ENCODE peak calls at places on chromosomes 3 and 15, in four cellular contexts. T is trophoblast cell, W is IMR-90, I is neuronal stem cell. H is an unnamed sample.

GRCh38 chr15:56923174-56923579 is 4.7 kb downstream of the TCF12 start:
- DNase-seq in W (no peak), I (no peak), T (no peak), H (no peak)

GRCh38 chr3:110576962-110577361 is 494.7 kb upstream of the NECTIN3 start:
- DNase-seq in T (no peak), W (peak; percentile 92), I (peak; percentile 49), H (peak; percentile 95)

GRCh38 chr3:169929830-169930519 is 18.6 kb downstream of the SAMD7 start:
- DNase-seq in I (no peak), W (no peak), T (no peak), H (peak; percentile 8)

GRCh38 chr15:83977992-83978391 is 257.6 kb upstream of the GOLGA6L4 start:
- DNase-seq in T (no peak), W (no peak), I (no peak), H (no peak)

GRCh38 chr3:5891721-5892120 is 704.2 kb downstream of the EDEM1 start:
- DNase-seq in I (no peak), W (no peak), T (peak; percentile 73), H (peak; percentile 50)

GRCh38 chr15:73052679-73053397 is 575 bp downstream of the NEO1 start:
- DNase-seq in W (peak; percentile 38), I (peak; percentile 77), T (no peak), H (peak; percentile 89)

GRCh38 chr3:133461291-133461690 is 61.4 kb downstream of the BFSP2 start:
- DNase-seq in W (no peak), I (no peak), T (no peak), H (no peak)

GRCh38 chr15:63402498-63403253 is 21.0 kb upstream of the CA12 start:
- DNase-seq in I (peak; percentile 26), T (no peak), W (peak; percentile 57), H (peak; percentile 61)

GRCh38 chr15:73959012-73959581 is 32.8 kb downstream of the LOXL1 start:
- DNase-seq in T (no peak), W (no peak), I (no peak), H (no peak)

GRCh38 chr3:42175841-42176240 is 84.7 kb downstream of the TRAK1 start:
- DNase-seq in T (no peak), W (no peak), I (no peak), H (no peak)

GRCh38 chr3:193842832-193843446 is 249.9 kb downstream of the OPA1 start:
- DNase-seq in T (no peak), W (no peak), I (no peak), H (no peak)

GRCh38 chr15:38169982-38170381 is 82.7 kb upstream of the SPRED1 start:
- DNase-seq in T (no peak), I (no peak), W (peak; percentile 16), H (no peak)

GRCh38 chr3:172042136-172042535 is 2.8 kb downstream of the FNDC3B start:
- DNase-seq in I (no peak), T (no peak), W (no peak), H (no peak)

GRCh38 chr15:77599899-77600298 is 32.8 kb downstream of the LINGO1 start:
- DNase-seq in W (peak; percentile 22), I (no peak), T (no peak), H (peak; percentile 87)

GRCh38 chr3:58206406-58207011 is 4.3 kb downstream of the DNASE1L3 start:
- DNase-seq in T (peak; percentile 91), W (peak; percentile 56), I (no peak), H (peak; percentile 51)

GRCh38 chr15:68790910-68791309 is 29.8 kb downstream of the ANP32A start:
- DNase-seq in I (no peak), T (no peak), W (no peak), H (no peak)

GRCh38 chr3:126927846-126928245 is 55.1 kb upstream of the PLXNA1 start:
- DNase-seq in I (no peak), W (no peak), T (no peak), H (peak; percentile 40)

GRCh38 chr15:64667736-64668161 is 107.6 kb downstream of the RBPMS2 start:
- DNase-seq in W (peak; percentile 86), I (no peak), T (no peak), H (peak; percentile 54)

GRCh38 chr3:191592105-191592504 is 131.1 kb downstream of the PYDC2 start:
- DNase-seq in T (no peak), W (no peak), I (no peak), H (no peak)
- H4K8ac ChIP-seq in T (no peak overlapping the region), W (no peak overlapping the region), I (no peak overlapping the region), H (no peak overlapping the region)

GRCh38 chr15:89157918-89158564 is 63.3 kb downstream of the RLBP1 start:
- DNase-seq in W (no peak), T (no peak), I (no peak), H (no peak)
- H4K8ac ChIP-seq in W (no peak overlapping the region), T (no peak overlapping the region), I (no peak overlapping the region), H (no peak overlapping the region)

DNA sequence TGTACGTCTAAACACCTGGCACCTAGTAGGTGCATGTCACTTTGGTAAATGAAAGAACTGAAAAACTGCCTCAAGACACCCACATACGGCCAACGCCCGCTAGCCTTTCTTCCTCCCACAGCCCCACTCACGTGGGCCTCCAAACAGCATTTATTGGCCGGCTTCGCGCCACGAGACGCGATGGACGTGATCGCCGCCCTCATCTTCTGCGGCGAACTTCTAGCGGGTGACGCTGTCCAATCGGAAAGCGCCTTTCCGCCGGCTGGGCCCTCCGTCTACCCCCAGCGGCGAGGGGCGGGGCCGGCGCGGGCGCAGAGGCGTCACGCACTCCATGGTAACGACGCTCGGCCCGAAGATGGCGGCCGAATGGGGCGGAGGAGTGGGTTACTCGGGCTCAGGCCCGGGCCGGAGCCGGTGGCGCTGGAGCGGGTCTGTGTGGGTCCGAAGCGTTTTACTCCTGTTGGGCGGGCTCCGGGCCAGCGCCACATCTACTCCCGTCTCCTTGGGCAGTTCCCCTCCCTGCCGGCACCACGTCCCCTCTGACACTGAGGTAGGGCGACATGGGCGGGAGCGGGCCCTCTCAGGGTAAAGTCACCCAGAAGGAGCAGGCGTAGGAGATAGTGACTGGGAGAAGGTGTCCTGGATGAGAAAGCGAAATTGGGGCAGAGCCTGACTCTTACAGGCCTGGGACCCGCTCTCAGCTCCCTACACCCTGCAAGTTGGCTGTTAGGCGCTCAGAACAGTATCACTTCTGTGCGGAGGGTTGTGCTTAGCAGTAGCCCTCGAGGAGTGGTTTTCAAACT is at the start of gene LMLN:
- DNase-seq in T (peak; percentile 96), W (peak; percentile 94), I (peak; percentile 90), H (peak; percentile 95)
- H4K8ac ChIP-seq in T (peak within 1 kb of the TSS; percentile 91), W (peak within 1 kb of the TSS; percentile 94), I (no peak within 1 kb of the TSS), H (no peak within 1 kb of the TSS)

DNA sequence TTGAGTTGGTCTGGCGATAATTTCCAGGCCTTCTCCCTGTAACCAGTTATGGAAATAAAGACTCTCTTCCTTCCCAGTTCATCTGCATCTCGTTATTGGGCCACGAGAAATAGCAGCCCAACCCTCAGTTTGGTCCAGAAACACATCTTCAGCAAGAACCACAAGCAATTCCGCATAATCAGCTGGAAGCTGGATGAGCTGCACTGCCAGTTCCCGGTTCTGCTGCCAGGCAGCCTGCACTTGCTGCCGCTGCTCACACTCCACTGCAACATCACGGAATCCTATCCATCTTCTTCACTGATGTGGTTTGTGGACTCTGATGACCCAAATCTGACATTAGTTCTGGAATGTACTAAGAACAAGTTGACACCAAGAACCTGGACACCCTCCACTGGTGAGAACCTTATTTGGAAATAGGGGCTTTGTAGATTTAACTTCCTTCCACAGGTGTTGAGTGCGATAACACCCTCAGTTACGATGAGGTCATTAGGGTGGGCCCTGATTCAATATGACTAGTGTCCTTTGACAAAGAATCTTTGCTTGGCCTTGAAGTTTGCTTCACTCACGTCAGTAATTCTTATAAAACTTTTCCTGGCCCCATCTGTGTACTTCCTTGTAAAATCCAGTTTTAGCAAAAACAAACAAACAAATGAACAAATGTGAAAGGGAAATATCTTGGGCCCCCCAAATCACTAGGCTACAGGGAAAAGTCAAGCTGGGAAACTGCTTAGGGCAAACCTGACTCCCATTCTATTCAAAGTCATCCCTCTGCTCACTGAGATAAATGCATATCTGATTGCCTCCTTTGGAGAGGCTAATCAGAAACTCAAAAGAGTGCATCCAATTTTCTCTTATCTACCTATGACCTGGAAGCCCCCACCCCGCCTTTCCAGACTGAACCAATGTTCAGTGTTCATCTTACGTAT is 221.9 kb upstream of the PROK2 start:
- DNase-seq in I (no peak), T (no peak), W (no peak), H (no peak)
- H4K8ac ChIP-seq in I (no peak overlapping the region), T (no peak overlapping the region), W (no peak overlapping the region), H (no peak overlapping the region)

DNA sequence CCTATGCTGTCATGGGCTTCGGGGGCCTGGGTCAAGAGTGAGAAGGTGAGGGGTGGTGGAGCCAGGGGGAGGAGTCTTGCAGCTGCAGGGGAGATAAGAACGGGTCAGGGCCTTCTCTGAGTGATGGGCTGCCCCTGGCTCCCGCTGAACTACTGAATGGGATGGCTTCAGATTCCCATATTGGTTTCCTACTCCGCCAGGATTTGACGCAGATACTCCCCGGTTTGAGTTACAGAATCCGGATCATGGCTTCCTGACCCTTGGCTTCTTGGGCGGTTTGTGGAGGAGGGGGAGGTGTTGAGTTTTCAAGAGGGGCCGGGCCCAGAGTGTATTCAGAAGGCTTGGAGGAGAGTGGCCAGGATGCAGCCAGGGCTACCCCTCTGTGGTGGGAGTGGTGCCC is 119.9 kb upstream of the ATP2B2 start:
- DNase-seq in W (no peak), T (no peak), I (no peak), H (no peak)
- H4K8ac ChIP-seq in W (no peak overlapping the region), T (no peak overlapping the region), I (no peak overlapping the region), H (no peak overlapping the region)

GRCh38 chr15:78993931-78994530 is 49.2 kb upstream of the CTSH start:
- DNase-seq in T (no peak), I (no peak), W (no peak), H (no peak)

GRCh38 chr15:78991879-78992278 is 47.0 kb upstream of the CTSH start:
- DNase-seq in I (no peak), T (no peak), W (no peak), H (no peak)

GRCh38 chr15:78991476-78991875 is 46.6 kb upstream of the CTSH start:
- DNase-seq in T (no peak), I (no peak), W (peak; percentile 56), H (no peak)

GRCh38 chr15:78993257-78993930 is 48.5 kb upstream of the CTSH start:
- DNase-seq in I (no peak), T (no peak), W (no peak), H (no peak)

GRCh38 chr15:78992416-78993256 is 47.8 kb upstream of the CTSH start:
- DNase-seq in W (no peak), T (no peak), I (no peak), H (no peak)
- H4K8ac ChIP-seq in W (no peak overlapping the region), T (no peak overlapping the region), I (no peak overlapping the region), H (no peak overlapping the region)

GRCh38 chr15:80739919-80740318 is 39.3 kb upstream of the CEMIP start:
- DNase-seq in I (no peak), W (no peak), T (no peak), H (no peak)
- H4K8ac ChIP-seq in I (no peak overlapping the region), W (no peak overlapping the region), T (no peak overlapping the region), H (no peak overlapping the region)

H was measured in mesendoderm.